ENCODE peak calls at places on chromosomes 16 and 17, in four cellular contexts. J is A549, U is brain microvascular endothelial cell, H is heart left ventricle. S is an unnamed sample.

GRCh38 chr17:54899201-54899600 is 1.5 kb upstream of the TOM1L1 start:
- DNase-seq in H (no peak), J (no peak), U (no peak), S (no peak)

GRCh38 chr16:1781758-1782407 is 488 bp downstream of the SPSB3 start:
- DNase-seq in J (peak), U (no peak), H (no peak), S (no peak)

GRCh38 chr17:75475144-75475835 is 18.9 kb downstream of the TMEM94 start:
- DNase-seq in H (no peak), J (no peak), U (peak), S (no peak)

GRCh38 chr17:67542219-67543114 is 165.4 kb downstream of the PITPNC1 start:
- DNase-seq in H (no peak), U (no peak), J (no peak), S (no peak)

GRCh38 chr17:63464691-63465090 is 12.2 kb upstream of the ACE start:
- DNase-seq in U (no peak), H (no peak), J (no peak), S (no peak)

GRCh38 chr17:42436401-42436800 is 13.3 kb upstream of the CAVIN1 start:
- DNase-seq in H (peak), J (no peak), U (peak), S (no peak)

GRCh38 chr17:10761281-10761680 is 31.5 kb upstream of the TMEM220 start:
- DNase-seq in J (no peak), H (no peak), U (no peak), S (no peak)

GRCh38 chr16:83054302-83054701 is 427.5 kb downstream of the CDH13 start:
- DNase-seq in H (no peak), J (no peak), U (peak), S (no peak)

GRCh38 chr17:77830816-77831490 is 127.5 kb upstream of the TNRC6C start:
- DNase-seq in H (no peak), J (no peak), U (no peak), S (no peak)

GRCh38 chr16:65641693-65642289 is 519.9 kb upstream of the CDH11 start:
- DNase-seq in J (no peak), U (no peak), H (no peak), S (no peak)

GRCh38 chr16:6195966-6196365 is 1098.4 kb upstream of the EEF2KMT start:
- DNase-seq in J (no peak), H (no peak), U (no peak), S (no peak)

GRCh38 chr16:2194166-2194834 is 2.1 kb downstream of the CASKIN1 start:
- DNase-seq in H (no peak), J (peak), U (peak), S (no peak)

GRCh38 chr16:1313721-1314120 is 4.3 kb downstream of the UBE2I start:
- DNase-seq in H (no peak), U (no peak), J (no peak), S (no peak)

DNA sequence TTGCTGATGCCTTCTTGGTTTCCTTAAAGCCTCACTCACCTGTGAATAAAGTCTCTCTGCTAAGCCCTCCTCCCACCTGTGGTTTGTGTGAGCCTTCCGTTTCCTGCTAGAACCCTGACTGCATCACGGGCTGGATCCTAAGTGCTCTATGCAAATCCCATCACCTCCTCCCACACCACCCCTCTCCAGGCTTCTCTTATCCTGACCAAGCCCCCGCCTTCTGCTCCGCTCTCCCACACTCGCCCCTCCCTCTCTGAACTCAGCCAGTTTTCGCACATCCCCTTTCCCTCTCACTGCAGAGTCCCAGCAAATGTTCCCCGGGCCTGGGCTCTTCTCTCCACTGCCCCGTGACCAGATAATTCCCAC is 51.8 kb downstream of the PIMREG start:
- DNase-seq in U (no peak), H (no peak), J (no peak), S (peak)
- H3K4me3 ChIP-seq in U (no peak), H (no peak), J (no peak), S (no peak)

GRCh38 chr17:39183045-39183444 is 14.4 kb downstream of the CACNB1 start:
- DNase-seq in H (no peak), U (no peak), J (no peak), S (no peak)
- H3K4me3 ChIP-seq in H (no peak), U (no peak), J (no peak), S (no peak)

GRCh38 chr17:12866244-12866643 is 76.9 kb downstream of the ARHGAP44 start:
- DNase-seq in J (no peak), H (no peak), U (no peak), S (no peak)
- H3K4me3 ChIP-seq in J (no peak), H (no peak), U (no peak), S (no peak)

DNA sequence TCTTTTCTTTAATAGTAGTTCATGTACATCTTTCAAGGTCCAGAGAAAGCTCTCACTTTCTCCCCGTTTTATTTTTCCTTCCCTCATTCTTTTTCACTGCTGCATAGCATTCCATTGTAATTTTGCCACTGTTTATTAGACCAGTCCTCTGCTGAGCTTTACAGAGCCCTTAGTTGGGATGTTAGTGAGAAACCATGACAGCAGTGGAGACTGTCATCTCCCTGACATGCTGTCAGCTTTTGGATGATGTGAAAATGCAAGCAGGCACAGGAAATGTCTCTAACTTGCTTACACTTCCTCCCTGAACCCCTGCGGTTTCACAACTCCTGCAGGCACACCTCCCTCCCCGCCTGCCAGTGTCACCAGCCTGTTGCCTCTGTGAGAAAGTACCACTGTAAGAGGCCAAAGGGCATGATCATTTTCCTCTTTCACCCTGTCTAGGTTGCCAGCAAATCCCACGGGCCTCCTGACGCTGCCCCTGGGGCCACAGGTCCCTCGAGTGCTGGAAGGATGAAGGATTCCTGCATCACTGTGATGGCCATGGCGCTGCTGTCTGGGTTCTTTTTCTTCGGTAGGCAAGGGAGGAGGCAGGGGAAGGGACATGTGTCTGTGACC is at the start of gene ITGAL:
- DNase-seq in U (no peak), J (no peak), H (peak), S (no peak)
- H3K4me3 ChIP-seq in U (no peak), J (no peak), H (peak), S (no peak)

GRCh38 chr16:79360267-79360666 is 240.3 kb downstream of the MAF start:
- DNase-seq in H (no peak), U (no peak), J (no peak), S (peak)
- H3K4me3 ChIP-seq in H (no peak), U (no peak), J (no peak), S (no peak)

GRCh38 chr17:50059256-50059655 is 3.3 kb downstream of the ITGA3 start:
- DNase-seq in H (no peak), J (no peak), U (no peak), S (no peak)
- H3K4me3 ChIP-seq in H (no peak), J (peak), U (peak), S (peak)

S was measured in coronary artery.